ENCODE peak calls at places on chromosomes 3 and 15, in nine cellular contexts. C, B, Q, P, D, W, U, T and M are unnamed samples.

GRCh38 chr3:157156844-157157635 is 2.9 kb downstream of the CCNL1 start:
- DNase-seq in C (no peak), B (no peak), Q (no peak), P (peak), D (no peak), W (no peak), U (no peak), T (no peak), M (no peak)

GRCh38 chr15:68017221-68017620 is 36.9 kb upstream of the PIAS1 start:
- DNase-seq in C (no peak), B (no peak), Q (no peak), P (no peak), D (peak), W (no peak), U (no peak), T (no peak), M (no peak)

GRCh38 chr15:48939686-48940085 is 24.0 kb downstream of the SHC4 start:
- DNase-seq in C (no peak), B (peak), Q (no peak), P (no peak), D (peak), W (no peak), U (no peak), T (no peak), M (no peak)

GRCh38 chr15:80906159-80906775 is 83.4 kb downstream of the MESD start:
- DNase-seq in C (no peak), B (peak), Q (no peak), P (peak), D (peak), W (no peak), U (no peak), T (peak), M (no peak)

GRCh38 chr15:30033211-30033610 is 49.5 kb upstream of the GOLGA8J start:
- DNase-seq in C (no peak), B (no peak), Q (no peak), P (no peak), D (no peak), W (no peak), U (no peak), T (no peak), M (no peak)

GRCh38 chr3:15467227-15468181 is 40.1 kb downstream of the EAF1 start:
- DNase-seq in C (no peak), B (no peak), Q (no peak), P (no peak), D (no peak), W (no peak), U (no peak), T (no peak), M (no peak)

GRCh38 chr3:44398853-44399252 is 60.3 kb downstream of the TCAIM start:
- DNase-seq in C (no peak), B (no peak), Q (no peak), P (no peak), D (no peak), W (no peak), U (no peak), T (no peak), M (no peak)

GRCh38 chr3:43001094-43001553 is 22.0 kb downstream of the GASK1A start:
- DNase-seq in C (no peak), B (peak), Q (peak), P (no peak), D (no peak), W (no peak), U (no peak), T (peak), M (no peak)

GRCh38 chr3:175176556-175176955 is 317.4 kb downstream of the NAALADL2 start:
- DNase-seq in C (no peak), B (no peak), Q (no peak), P (no peak), D (no peak), W (no peak), U (no peak), T (no peak), M (no peak)

GRCh38 chr3:30370681-30371271 is 235.6 kb upstream of the TGFBR2 start:
- DNase-seq in C (no peak), B (peak), Q (no peak), P (no peak), D (peak), W (no peak), U (no peak), T (no peak), M (no peak)